ENCODE peak calls at places on chromosomes 11 and 22, in eight cellular contexts. One of them, this sample, is unnamed.

GRCh38 chr11:1737080-1737757 is 13.2 kb downstream of the IFITM10 start:
- DNase-seq in tibial nerve: no peak
- DNase-seq in upper lobe of right lung: no peak
- DNase-seq in HCT116: no peak
- DNase-seq in CD4-positive, alpha-beta T cell: no peak
- DNase-seq in colonic mucosa: no peak
- DNase-seq in adrenal gland: no peak
- DNase-seq in kidney: no peak
- DNase-seq in this sample: no peak

GRCh38 chr22:38081941-38082828 is 1.8 kb downstream of the SLC16A8 start:
- DNase-seq in HCT116: no peak
- DNase-seq in upper lobe of right lung: no peak
- DNase-seq in kidney: peak; percentile 78
- DNase-seq in adrenal gland: no peak
- DNase-seq in CD4-positive, alpha-beta T cell: no peak
- DNase-seq in colonic mucosa: no peak
- DNase-seq in tibial nerve: no peak
- DNase-seq in this sample: no peak

GRCh38 chr11:10918275-10918674 is 60.4 kb upstream of the ZBED5 start:
- DNase-seq in adrenal gland: no peak
- DNase-seq in colonic mucosa: no peak
- DNase-seq in HCT116: no peak
- DNase-seq in CD4-positive, alpha-beta T cell: no peak
- DNase-seq in kidney: no peak
- DNase-seq in tibial nerve: no peak
- DNase-seq in upper lobe of right lung: no peak
- DNase-seq in this sample: no peak

GRCh38 chr11:118715245-118715807 is 35.9 kb upstream of the TREH start:
- DNase-seq in kidney: no peak
- DNase-seq in adrenal gland: peak; percentile 56
- DNase-seq in HCT116: no peak
- DNase-seq in CD4-positive, alpha-beta T cell: no peak
- DNase-seq in colonic mucosa: no peak
- DNase-seq in upper lobe of right lung: no peak
- DNase-seq in tibial nerve: no peak
- DNase-seq in this sample: no peak

GRCh38 chr22:48146426-48146825 is 1384.0 kb downstream of the TBC1D22A start:
- DNase-seq in CD4-positive, alpha-beta T cell: no peak
- DNase-seq in colonic mucosa: no peak
- DNase-seq in adrenal gland: no peak
- DNase-seq in HCT116: no peak
- DNase-seq in kidney: no peak
- DNase-seq in tibial nerve: no peak
- DNase-seq in upper lobe of right lung: no peak
- DNase-seq in this sample: no peak

GRCh38 chr22:48619721-48620120 is 1208.0 kb downstream of the BRD1 start:
- DNase-seq in kidney: no peak
- DNase-seq in tibial nerve: no peak
- DNase-seq in CD4-positive, alpha-beta T cell: no peak
- DNase-seq in HCT116: no peak
- DNase-seq in upper lobe of right lung: no peak
- DNase-seq in colonic mucosa: no peak
- DNase-seq in adrenal gland: no peak
- DNase-seq in this sample: no peak

GRCh38 chr11:31793264-31793663 is 17.9 kb downstream of the PAX6 start:
- DNase-seq in kidney: no peak
- DNase-seq in adrenal gland: no peak
- DNase-seq in colonic mucosa: no peak
- DNase-seq in tibial nerve: no peak
- DNase-seq in upper lobe of right lung: no peak
- DNase-seq in CD4-positive, alpha-beta T cell: no peak
- DNase-seq in HCT116: no peak
- DNase-seq in this sample: no peak

GRCh38 chr11:128948583-128948982 is 5.9 kb upstream of the TP53AIP1 start:
- DNase-seq in HCT116: no peak
- DNase-seq in adrenal gland: peak; percentile 16
- DNase-seq in upper lobe of right lung: no peak
- DNase-seq in kidney: no peak
- DNase-seq in colonic mucosa: no peak
- DNase-seq in CD4-positive, alpha-beta T cell: no peak
- DNase-seq in tibial nerve: no peak
- DNase-seq in this sample: no peak

GRCh38 chr11:10302294-10302743 is 2.6 kb upstream of the ADM start:
- DNase-seq in tibial nerve: no peak
- DNase-seq in CD4-positive, alpha-beta T cell: no peak
- DNase-seq in colonic mucosa: no peak
- DNase-seq in adrenal gland: no peak
- DNase-seq in HCT116: no peak
- DNase-seq in kidney: no peak
- DNase-seq in upper lobe of right lung: no peak
- DNase-seq in this sample: no peak

GRCh38 chr22:47583959-47584562 is 821.6 kb downstream of the TBC1D22A start:
- DNase-seq in CD4-positive, alpha-beta T cell: no peak
- DNase-seq in HCT116: no peak
- DNase-seq in colonic mucosa: no peak
- DNase-seq in kidney: no peak
- DNase-seq in adrenal gland: no peak
- DNase-seq in tibial nerve: no peak
- DNase-seq in upper lobe of right lung: no peak
- DNase-seq in this sample: no peak

GRCh38 chr11:77407613-77408012 is 66.3 kb downstream of the PAK1 start:
- DNase-seq in upper lobe of right lung: no peak
- DNase-seq in adrenal gland: peak; percentile 82
- DNase-seq in CD4-positive, alpha-beta T cell: no peak
- DNase-seq in colonic mucosa: peak; percentile 85
- DNase-seq in HCT116: peak; percentile 51
- DNase-seq in kidney: no peak
- DNase-seq in tibial nerve: no peak
- DNase-seq in this sample: no peak

GRCh38 chr11:92192141-92192540 is 32.5 kb upstream of the FAT3 start:
- DNase-seq in adrenal gland: no peak
- DNase-seq in CD4-positive, alpha-beta T cell: no peak
- DNase-seq in kidney: no peak
- DNase-seq in HCT116: no peak
- DNase-seq in tibial nerve: no peak
- DNase-seq in upper lobe of right lung: no peak
- DNase-seq in colonic mucosa: no peak
- DNase-seq in this sample: no peak

GRCh38 chr11:103587951-103588788 is 448.3 kb upstream of the DDI1 start:
- DNase-seq in adrenal gland: no peak
- DNase-seq in tibial nerve: no peak
- DNase-seq in colonic mucosa: no peak
- DNase-seq in CD4-positive, alpha-beta T cell: no peak
- DNase-seq in kidney: no peak
- DNase-seq in upper lobe of right lung: no peak
- DNase-seq in HCT116: no peak
- DNase-seq in this sample: no peak

GRCh38 chr11:65499713-65500261 is 942 bp downstream of the MALAT1 start:
- DNase-seq in HCT116: no peak
- DNase-seq in tibial nerve: no peak
- DNase-seq in CD4-positive, alpha-beta T cell: no peak
- DNase-seq in upper lobe of right lung: no peak
- DNase-seq in kidney: no peak
- DNase-seq in colonic mucosa: no peak
- DNase-seq in adrenal gland: no peak
- DNase-seq in this sample: no peak

GRCh38 chr11:117743121-117743815 is 53.7 kb downstream of the DSCAML1 start:
- DNase-seq in upper lobe of right lung: no peak
- DNase-seq in tibial nerve: no peak
- DNase-seq in CD4-positive, alpha-beta T cell: no peak
- DNase-seq in colonic mucosa: no peak
- DNase-seq in adrenal gland: no peak
- DNase-seq in HCT116: no peak
- DNase-seq in kidney: no peak
- DNase-seq in this sample: no peak

GRCh38 chr22:19228174-19228573 is 49.6 kb upstream of the SLC25A1 start:
- DNase-seq in tibial nerve: no peak
- DNase-seq in HCT116: no peak
- DNase-seq in CD4-positive, alpha-beta T cell: no peak
- DNase-seq in upper lobe of right lung: no peak
- DNase-seq in kidney: no peak
- DNase-seq in adrenal gland: no peak
- DNase-seq in colonic mucosa: no peak
- DNase-seq in this sample: no peak

GRCh38 chr11:70478194-70478890 is 80.0 kb downstream of the CTTN start:
- DNase-seq in tibial nerve: no peak
- DNase-seq in kidney: peak; percentile 38
- DNase-seq in adrenal gland: no peak
- DNase-seq in HCT116: no peak
- DNase-seq in upper lobe of right lung: no peak
- DNase-seq in colonic mucosa: no peak
- DNase-seq in CD4-positive, alpha-beta T cell: no peak
- DNase-seq in this sample: no peak

GRCh38 chr11:72430743-72431570 is 3.4 kb downstream of the CLPB start:
- DNase-seq in tibial nerve: no peak
- DNase-seq in kidney: peak; percentile 76
- DNase-seq in adrenal gland: peak; percentile 57
- DNase-seq in HCT116: no peak
- DNase-seq in colonic mucosa: no peak
- DNase-seq in upper lobe of right lung: no peak
- DNase-seq in CD4-positive, alpha-beta T cell: peak; percentile 9
- DNase-seq in this sample: peak; percentile 22

GRCh38 chr11:3152471-3153110 is 12.5 kb downstream of the OSBPL5 start:
- DNase-seq in kidney: peak; percentile 52
- DNase-seq in tibial nerve: no peak
- DNase-seq in colonic mucosa: no peak
- DNase-seq in upper lobe of right lung: no peak
- DNase-seq in CD4-positive, alpha-beta T cell: no peak
- DNase-seq in HCT116: no peak
- DNase-seq in adrenal gland: no peak
- DNase-seq in this sample: peak; percentile 12

GRCh38 chr22:35352214-35353111 is 28.4 kb upstream of the HMOX1 start:
- DNase-seq in kidney: peak; percentile 92
- DNase-seq in upper lobe of right lung: peak; percentile 90
- DNase-seq in HCT116: no peak
- DNase-seq in colonic mucosa: peak; percentile 47
- DNase-seq in tibial nerve: peak; percentile 54
- DNase-seq in adrenal gland: peak; percentile 82
- DNase-seq in CD4-positive, alpha-beta T cell: no peak
- DNase-seq in this sample: peak; percentile 74

GRCh38 chr22:33271390-33272161 is 213.4 kb upstream of the SYN3 start:
- DNase-seq in CD4-positive, alpha-beta T cell: no peak
- DNase-seq in colonic mucosa: peak; percentile 55
- DNase-seq in adrenal gland: peak; percentile 41
- DNase-seq in kidney: no peak
- DNase-seq in tibial nerve: peak; percentile 26
- DNase-seq in upper lobe of right lung: no peak
- DNase-seq in HCT116: no peak
- DNase-seq in this sample: peak; percentile 67

GRCh38 chr22:40027191-40028097 is 32.7 kb downstream of the FAM83F start:
- DNase-seq in upper lobe of right lung: peak; percentile 41
- DNase-seq in HCT116: no peak
- DNase-seq in tibial nerve: no peak
- DNase-seq in CD4-positive, alpha-beta T cell: no peak
- DNase-seq in kidney: peak; percentile 59
- DNase-seq in adrenal gland: no peak
- DNase-seq in colonic mucosa: no peak
- DNase-seq in this sample: no peak

GRCh38 chr11:134689886-134690285 is 277.8 kb upstream of the B3GAT1 start:
- DNase-seq in tibial nerve: no peak
- DNase-seq in kidney: no peak
- DNase-seq in HCT116: no peak
- DNase-seq in adrenal gland: no peak
- DNase-seq in upper lobe of right lung: no peak
- DNase-seq in CD4-positive, alpha-beta T cell: no peak
- DNase-seq in colonic mucosa: no peak
- DNase-seq in this sample: no peak

GRCh38 chr22:44396021-44396726 is 83.4 kb upstream of the SHISAL1 start:
- DNase-seq in CD4-positive, alpha-beta T cell: no peak
- DNase-seq in upper lobe of right lung: peak; percentile 29
- DNase-seq in kidney: no peak
- DNase-seq in colonic mucosa: no peak
- DNase-seq in tibial nerve: no peak
- DNase-seq in HCT116: no peak
- DNase-seq in adrenal gland: no peak
- DNase-seq in this sample: peak; percentile 7

GRCh38 chr11:120283124-120283523 is 42.0 kb upstream of the TLCD5 start:
- DNase-seq in colonic mucosa: no peak
- DNase-seq in upper lobe of right lung: no peak
- DNase-seq in adrenal gland: no peak
- DNase-seq in kidney: no peak
- DNase-seq in HCT116: no peak
- DNase-seq in CD4-positive, alpha-beta T cell: no peak
- DNase-seq in tibial nerve: no peak
- DNase-seq in this sample: no peak

GRCh38 chr11:78560826-78561484 is 13.7 kb downstream of the NARS2 start:
- DNase-seq in adrenal gland: no peak
- DNase-seq in tibial nerve: no peak
- DNase-seq in CD4-positive, alpha-beta T cell: no peak
- DNase-seq in kidney: no peak
- DNase-seq in colonic mucosa: peak; percentile 32
- DNase-seq in HCT116: no peak
- DNase-seq in upper lobe of right lung: no peak
- DNase-seq in this sample: no peak
- H3K27ac ChIP-seq in adrenal gland: peak overlapping the region; percentile 54
- H3K27ac ChIP-seq in tibial nerve: peak overlapping the region; percentile 70
- H3K27ac ChIP-seq in CD4-positive, alpha-beta T cell: no peak overlapping the region
- H3K27ac ChIP-seq in kidney: no peak overlapping the region
- H3K27ac ChIP-seq in colonic mucosa: peak overlapping the region; percentile 9
- H3K27ac ChIP-seq in HCT116: no peak overlapping the region
- H3K27ac ChIP-seq in upper lobe of right lung: peak overlapping the region; percentile 69
- H3K27ac ChIP-seq in this sample: peak overlapping the region; percentile 71

DNA sequence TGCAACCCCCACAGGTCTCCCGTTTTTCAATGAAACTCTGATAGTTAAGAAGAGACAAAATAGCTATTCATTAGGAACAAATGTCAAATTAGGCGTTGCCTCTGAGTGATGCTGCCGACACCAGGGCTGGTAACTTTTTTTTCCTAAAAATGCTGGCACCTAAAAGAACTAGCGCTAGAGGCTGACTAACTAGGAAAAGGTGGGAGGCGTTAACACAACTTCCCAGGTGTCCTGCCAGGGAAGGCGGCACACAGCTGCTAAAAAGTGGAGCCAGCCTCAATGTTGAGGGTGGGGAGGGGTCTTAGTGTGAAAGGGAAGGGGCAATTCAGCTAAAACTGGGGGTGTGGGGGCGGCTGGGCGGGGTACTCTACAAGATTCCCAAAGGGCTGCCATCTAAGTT is 5.4 kb downstream of the MN1 start:
- DNase-seq in colonic mucosa: no peak
- DNase-seq in kidney: peak; percentile 10
- DNase-seq in upper lobe of right lung: no peak
- DNase-seq in adrenal gland: no peak
- DNase-seq in HCT116: no peak
- DNase-seq in CD4-positive, alpha-beta T cell: no peak
- DNase-seq in tibial nerve: no peak
- DNase-seq in this sample: no peak
- TF ChIP-seq CTCF in colonic mucosa: no peak
- TF ChIP-seq CTCF in kidney: no peak
- TF ChIP-seq CTCF in upper lobe of right lung: no peak
- TF ChIP-seq CTCF in adrenal gland: no peak
- TF ChIP-seq CTCF in HCT116: no peak
- TF ChIP-seq CTCF in CD4-positive, alpha-beta T cell: no peak
- TF ChIP-seq CTCF in tibial nerve: no peak
- TF ChIP-seq CTCF in this sample: no peak

GRCh38 chr11:68354181-68354872 is 41.9 kb downstream of the LRP5 start:
- DNase-seq in upper lobe of right lung: peak; percentile 95
- DNase-seq in CD4-positive, alpha-beta T cell: no peak
- DNase-seq in tibial nerve: peak; percentile 57
- DNase-seq in HCT116: peak; percentile 80
- DNase-seq in colonic mucosa: peak; percentile 91
- DNase-seq in kidney: peak; percentile 97
- DNase-seq in adrenal gland: peak; percentile 97
- DNase-seq in this sample: peak; percentile 87
- H3K27ac ChIP-seq in upper lobe of right lung: peak overlapping the region; percentile 80
- H3K27ac ChIP-seq in CD4-positive, alpha-beta T cell: no peak overlapping the region
- H3K27ac ChIP-seq in tibial nerve: peak overlapping the region; percentile 24
- H3K27ac ChIP-seq in HCT116: peak overlapping the region; percentile 96
- H3K27ac ChIP-seq in colonic mucosa: peak overlapping the region; percentile 58
- H3K27ac ChIP-seq in kidney: peak overlapping the region; percentile 83
- H3K27ac ChIP-seq in adrenal gland: peak overlapping the region; percentile 87
- H3K27ac ChIP-seq in this sample: peak overlapping the region; percentile 92

GRCh38 chr11:114246321-114247069 is 49.7 kb upstream of the NNMT start:
- DNase-seq in colonic mucosa: no peak
- DNase-seq in HCT116: no peak
- DNase-seq in adrenal gland: no peak
- DNase-seq in CD4-positive, alpha-beta T cell: no peak
- DNase-seq in upper lobe of right lung: no peak
- DNase-seq in tibial nerve: no peak
- DNase-seq in kidney: no peak
- DNase-seq in this sample: no peak
- TF ChIP-seq CTCF in colonic mucosa: no peak
- TF ChIP-seq CTCF in HCT116: no peak
- TF ChIP-seq CTCF in adrenal gland: no peak
- TF ChIP-seq CTCF in CD4-positive, alpha-beta T cell: no peak
- TF ChIP-seq CTCF in upper lobe of right lung: no peak
- TF ChIP-seq CTCF in tibial nerve: no peak
- TF ChIP-seq CTCF in kidney: no peak
- TF ChIP-seq CTCF in this sample: no peak